ENCODE peak calls at places on chromosomes 5 and 9, in four cellular contexts. K, Y, H and U are unnamed samples.

GRCh38 chr5:135075621-135076585 is 41.9 kb upstream of the PITX1 start:
- DNase-seq in H (no peak), K (no peak), Y (no peak), U (no peak)

GRCh38 chr5:39661026-39661779 is 236.4 kb upstream of the DAB2 start:
- DNase-seq in K (no peak), H (no peak), Y (no peak), U (no peak)

GRCh38 chr5:64594601-64595518 is 89.0 kb downstream of the RGS7BP start:
- DNase-seq in K (no peak), Y (no peak), H (no peak), U (peak)

GRCh38 chr9:10876333-10876732 is 263.5 kb upstream of the PTPRD start:
- DNase-seq in H (no peak), Y (no peak), K (no peak), U (no peak)

GRCh38 chr5:148924817-148925216 is 98.4 kb downstream of the ADRB2 start:
- DNase-seq in H (peak), K (no peak), Y (no peak), U (no peak)

GRCh38 chr9:93304574-93305496 is 120.9 kb downstream of the WNK2 start:
- DNase-seq in H (peak), K (peak), Y (peak), U (peak)

GRCh38 chr9:69831621-69832020 is 11.0 kb downstream of the CFAP95 start:
- DNase-seq in Y (no peak), H (no peak), K (no peak), U (no peak)

GRCh38 chr5:84830265-84830664 is 445.6 kb upstream of the EDIL3 start:
- DNase-seq in H (no peak), K (no peak), Y (no peak), U (no peak)

GRCh38 chr9:100341889-100342288 is 10.9 kb downstream of the TEX10 start:
- DNase-seq in K (no peak), H (no peak), Y (no peak), U (no peak)

GRCh38 chr5:142292808-142293207 is 32.0 kb downstream of the SPRY4 start:
- DNase-seq in Y (no peak), H (no peak), K (no peak), U (no peak)

GRCh38 chr9:105007143-105007542 is 79.2 kb upstream of the ABCA1 start:
- DNase-seq in Y (no peak), H (no peak), K (no peak), U (no peak)

GRCh38 chr5:38672059-38672791 is 115.8 kb upstream of the LIFR start:
- DNase-seq in Y (peak), H (no peak), K (no peak), U (no peak)

GRCh38 chr5:72692273-72692672 is 124.2 kb upstream of the TNPO1 start:
- DNase-seq in K (no peak), Y (no peak), H (no peak), U (no peak)

GRCh38 chr9:133558191-133559126 is 24.0 kb downstream of the ADAMTSL2 start:
- DNase-seq in H (no peak), K (peak), Y (peak), U (no peak)

GRCh38 chr5:29758986-29759421 is 1434.5 kb upstream of the CDH6 start:
- DNase-seq in H (no peak), Y (peak), K (no peak), U (no peak)

GRCh38 chr5:204966-205670 is 12.8 kb downstream of the CCDC127 start:
- DNase-seq in H (peak), Y (no peak), K (no peak), U (no peak)

GRCh38 chr5:137220523-137220927 is 278.6 kb downstream of the SPOCK1 start:
- DNase-seq in Y (peak), H (no peak), K (peak), U (no peak)

GRCh38 chr9:118761016-118761790 is 608.0 kb downstream of the BRINP1 start:
- DNase-seq in Y (no peak), H (no peak), K (no peak), U (no peak)

GRCh38 chr5:111853748-111854147 is 96.8 kb upstream of the NREP start:
- DNase-seq in H (no peak), Y (no peak), K (no peak), U (no peak)

GRCh38 chr5:27140831-27141230 is 102.4 kb upstream of the CDH9 start:
- DNase-seq in Y (no peak), H (no peak), K (no peak), U (no peak)

GRCh38 chr5:158464383-158464782 is 605.4 kb upstream of the CLINT1 start:
- DNase-seq in H (no peak), K (no peak), Y (no peak), U (no peak)

GRCh38 chr5:118968406-118968911 is 19.9 kb downstream of the DTWD2 start:
- DNase-seq in Y (peak), K (no peak), H (no peak), U (peak)

GRCh38 chr9:36214571-36214970 is 23.9 kb downstream of the CLTA start:
- DNase-seq in K (no peak), H (no peak), Y (no peak), U (no peak)

GRCh38 chr5:94025788-94026473 is 284.5 kb upstream of the POU5F2 start:
- DNase-seq in K (no peak), H (no peak), Y (peak), U (peak)

GRCh38 chr5:127684722-127685467 is 18.3 kb upstream of the CCDC192 start:
- DNase-seq in H (no peak), K (no peak), Y (no peak), U (no peak)

GRCh38 chr9:77512876-77513275 is 135.2 kb downstream of the GNA14 start:
- DNase-seq in Y (peak), H (no peak), K (no peak), U (no peak)

GRCh38 chr9:86304236-86304730 is 21.9 kb upstream of the ISCA1 start:
- DNase-seq in K (no peak), H (no peak), Y (no peak), U (no peak)

GRCh38 chr9:86303316-86303975 is 21.1 kb upstream of the ISCA1 start:
- DNase-seq in K (peak), Y (no peak), H (no peak), U (no peak)

GRCh38 chr9:86308687-86309086 is 26.3 kb upstream of the ISCA1 start:
- DNase-seq in H (no peak), K (no peak), Y (no peak), U (no peak)
- TF ChIP-seq ATF2 in H (no peak), K (no peak), Y (no peak), U (no peak)

GRCh38 chr5:13771011-13771571 is 173.4 kb downstream of the DNAH5 start:
- DNase-seq in K (no peak), Y (no peak), H (no peak), U (no peak)
- TF ChIP-seq SP1 in K (no peak), Y (no peak), H (no peak), U (no peak)

DNA sequence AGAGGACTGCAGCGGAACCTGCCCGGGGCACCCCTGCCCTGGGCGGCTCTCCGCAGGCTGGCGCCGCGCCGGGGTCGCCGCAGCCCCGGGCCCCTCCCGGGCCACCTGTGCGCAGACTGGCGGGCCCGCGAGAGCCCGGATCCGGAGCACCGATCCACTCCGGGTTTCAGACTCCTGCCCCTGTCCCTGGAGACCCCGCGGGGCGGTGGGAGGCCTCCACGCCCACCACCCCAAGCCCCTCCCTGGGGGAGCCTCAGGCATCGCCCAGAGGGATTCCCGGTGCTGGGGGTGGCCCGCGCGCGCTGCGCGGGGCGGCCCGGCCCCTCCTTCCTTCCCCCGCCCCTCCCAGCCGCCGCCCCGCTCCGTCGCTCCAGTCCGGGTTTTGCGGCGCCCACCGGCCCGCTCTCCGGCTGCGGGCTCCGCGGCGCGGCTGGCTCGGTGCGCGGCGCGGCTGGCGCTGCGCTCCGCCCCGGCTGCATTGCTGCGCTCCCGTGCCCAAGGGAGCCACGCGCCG is at the start of gene UNC5A:
- DNase-seq in H (peak), Y (no peak), K (peak), U (peak)
- TF ChIP-seq ATF2 in H (no peak), Y (no peak), K (no peak), U (no peak)

DNA sequence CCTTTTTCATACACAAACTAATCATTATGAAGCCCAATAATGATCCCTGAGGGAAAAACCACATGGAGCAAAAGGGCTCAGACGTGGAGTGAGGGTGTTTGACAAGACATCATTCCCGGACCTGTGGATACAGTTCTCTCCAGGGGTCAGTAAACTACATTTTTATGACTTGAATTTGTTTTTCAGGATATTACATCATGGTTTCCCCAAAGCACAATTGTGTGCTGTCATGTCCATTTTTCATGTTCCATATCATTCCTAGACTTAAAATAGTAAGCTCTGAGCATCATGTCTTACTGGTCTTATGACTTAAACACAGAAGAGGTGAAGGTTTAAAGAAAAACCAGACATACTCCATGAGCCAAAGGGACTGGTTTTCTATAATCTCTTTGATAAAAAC is 234.4 kb downstream of the PCSK1 start:
- DNase-seq in Y (no peak), K (no peak), H (no peak), U (no peak)
- TF ChIP-seq SP1 in Y (no peak), K (no peak), H (no peak), U (no peak)

GRCh38 chr5:172594431-172594830 is 46.6 kb upstream of the NEURL1B start:
- DNase-seq in H (no peak), K (no peak), Y (no peak), U (no peak)

GRCh38 chr5:172593721-172594120 is 47.3 kb upstream of the NEURL1B start:
- DNase-seq in H (no peak), Y (no peak), K (no peak), U (no peak)

GRCh38 chr5:172593306-172593705 is 47.8 kb upstream of the NEURL1B start:
- DNase-seq in H (no peak), Y (no peak), K (no peak), U (no peak)

GRCh38 chr5:172595591-172596455 is 45.2 kb upstream of the NEURL1B start:
- DNase-seq in Y (no peak), H (no peak), K (no peak), U (no peak)

DNA sequence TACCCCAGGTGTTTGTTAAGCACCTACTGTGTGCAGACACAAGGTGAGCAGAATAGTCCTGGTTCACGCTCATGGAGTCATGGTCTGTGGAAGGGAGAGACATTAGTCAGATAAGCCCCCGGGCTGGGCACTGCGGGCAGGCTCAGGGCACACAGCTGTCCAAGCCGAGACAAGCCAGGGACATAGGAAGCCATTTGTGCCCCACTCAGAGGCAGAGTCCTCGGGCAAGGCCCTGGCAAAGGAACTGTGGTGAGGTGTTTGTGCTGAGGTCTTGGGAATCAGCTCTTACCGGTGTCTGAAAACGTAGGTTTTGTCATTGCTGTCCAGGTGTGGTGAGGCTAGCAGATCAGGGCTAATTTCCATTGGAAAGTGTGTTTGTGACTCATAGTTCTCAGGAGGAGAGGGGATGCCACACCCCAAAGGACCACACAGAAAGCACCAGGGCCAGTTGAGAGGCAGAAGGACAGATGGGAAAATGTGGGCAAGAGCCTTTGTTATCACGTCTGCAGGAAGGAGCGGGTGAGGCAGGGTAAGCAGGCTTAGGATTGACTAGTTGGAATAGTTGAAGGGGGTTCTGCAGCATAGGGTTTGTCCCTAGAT is 46.1 kb upstream of the NEURL1B start:
- DNase-seq in Y (no peak), H (no peak), K (no peak), U (no peak)
- TF ChIP-seq ATF2 in Y (no peak), H (no peak), K (no peak), U (no peak)

DNA sequence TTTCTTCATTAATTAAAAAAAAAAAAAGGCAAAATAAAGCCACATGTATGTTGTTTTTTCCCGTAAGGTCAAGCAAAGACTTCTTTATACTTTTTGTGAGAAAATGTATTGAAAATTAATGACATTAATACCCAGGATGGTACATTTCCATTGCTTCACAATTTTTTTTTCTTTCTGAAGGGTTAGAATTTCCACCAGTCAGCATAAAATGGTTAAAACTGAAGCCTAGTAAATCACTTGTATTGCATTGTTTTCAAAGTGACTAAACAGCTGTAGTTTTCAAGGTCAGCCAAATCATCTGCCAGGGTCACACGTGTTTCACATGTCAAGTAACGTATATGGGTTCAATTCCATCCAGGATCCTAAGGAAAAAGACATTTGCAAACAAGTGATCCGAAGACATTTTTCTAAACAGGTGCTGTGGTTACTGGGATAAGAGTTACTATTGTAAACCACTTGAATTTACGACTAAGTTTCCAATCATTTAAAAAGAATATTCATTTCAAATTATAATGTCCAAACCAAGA is 574.2 kb downstream of the RAB3C start:
- DNase-seq in K (no peak), H (no peak), Y (no peak), U (no peak)
- TF ChIP-seq SP1 in K (no peak), H (no peak), Y (no peak), U (no peak)

GRCh38 chr9:22452415-22453010 is 5.9 kb downstream of the DMRTA1 start:
- DNase-seq in H (no peak), Y (peak), K (no peak), U (peak)
- TF ChIP-seq ATF2 in H (no peak), Y (no peak), K (no peak), U (no peak)

GRCh38 chr9:127642047-127642740 is 30.1 kb downstream of the STXBP1 start:
- DNase-seq in Y (no peak), H (no peak), K (no peak), U (no peak)

GRCh38 chr9:127647451-127647850 is 35.4 kb downstream of the STXBP1 start:
- DNase-seq in H (no peak), K (no peak), Y (no peak), U (no peak)

GRCh38 chr9:127640908-127641545 is 28.9 kb downstream of the STXBP1 start:
- DNase-seq in Y (no peak), H (no peak), K (no peak), U (no peak)

GRCh38 chr9:127644428-127644827 is 32.4 kb downstream of the STXBP1 start:
- DNase-seq in Y (no peak), H (no peak), K (no peak), U (no peak)

DNA sequence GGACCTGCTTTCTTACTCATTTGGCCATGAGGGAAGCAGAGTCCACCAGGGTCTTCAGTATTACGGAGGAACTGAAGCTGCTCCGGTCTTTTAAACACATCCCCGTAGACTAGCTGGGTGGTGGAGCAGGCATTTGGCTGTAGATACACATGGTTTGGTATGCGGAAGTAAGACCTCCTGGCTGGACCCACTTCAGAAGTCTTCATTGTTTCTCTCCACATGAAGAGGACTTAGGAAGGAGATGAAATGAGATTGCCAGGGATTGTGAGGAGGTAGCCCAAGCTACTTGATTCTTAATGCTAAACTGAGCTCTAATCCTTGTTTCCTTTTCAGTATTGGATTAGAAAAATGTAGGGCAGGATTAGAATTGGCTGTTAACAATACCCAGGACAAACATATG is 32.9 kb downstream of the STXBP1 start:
- DNase-seq in H (no peak), K (no peak), Y (no peak), U (no peak)
- TF ChIP-seq SP1 in H (no peak), K (no peak), Y (no peak), U (no peak)

GRCh38 chr9:22238809-22239684 is 207.6 kb upstream of the DMRTA1 start:
- DNase-seq in Y (peak), K (no peak), H (no peak), U (no peak)
- TF ChIP-seq ATF2 in Y (no peak), K (no peak), H (no peak), U (no peak)

GRCh38 chr9:115006660-115007059 is 76.3 kb upstream of the TNFSF8 start:
- DNase-seq in Y (no peak), H (no peak), K (no peak), U (no peak)
- TF ChIP-seq SP1 in Y (no peak), H (no peak), K (no peak), U (no peak)